ENCODE peak calls at places on chromosome 10, in six cellular contexts. I is SK-N-SH, Z is H1, F is GM12878, V is HepG2, M is GM12891. H is an unnamed sample.

GRCh38 chr10:47165711-47166404 is 134.1 kb upstream of the GDF10 start:
- DNase-seq in I (no peak), Z (no peak), F (no peak), V (no peak), M (no peak), H (no peak)

GRCh38 chr10:127578628-127579305 is 29.7 kb downstream of the NPS start:
- DNase-seq in I (no peak), Z (no peak), F (no peak), V (no peak), M (no peak), H (no peak)

GRCh38 chr10:102781921-102782542 is 38.3 kb downstream of the WBP1L start:
- DNase-seq in I (no peak), Z (no peak), F (no peak), V (no peak), M (no peak), H (no peak)

GRCh38 chr10:47374611-47375536 is 9.2 kb downstream of the ZNF488 start:
- DNase-seq in I (no peak), Z (peak; percentile 26), F (no peak), V (no peak), M (no peak), H (no peak)

GRCh38 chr10:93993782-93994668 is at the start of gene PLCE1:
- DNase-seq in I (peak; percentile 88), Z (peak; percentile 62), F (no peak), V (no peak), M (peak; percentile 39), H (peak; percentile 33)

GRCh38 chr10:122307669-122308486 is 36.8 kb downstream of the BTBD16 start:
- DNase-seq in I (no peak), Z (no peak), F (peak; percentile 31), V (no peak), M (no peak), H (no peak)

GRCh38 chr10:46553238-46554049 is 3.0 kb downstream of the GPRIN2 start:
- DNase-seq in I (no peak), Z (peak; percentile 47), F (no peak), V (no peak), M (peak; percentile 19), H (no peak)

GRCh38 chr10:121605708-121606107 is 7.5 kb upstream of the FGFR2 start:
- DNase-seq in I (no peak), Z (no peak), F (no peak), V (peak; percentile 24), M (no peak), H (no peak)

GRCh38 chr10:79608505-79609375 is 2.0 kb upstream of the SFTPA1 start:
- DNase-seq in I (peak; percentile 66), Z (peak; percentile 80), F (no peak), V (peak; percentile 46), M (peak; percentile 28), H (peak; percentile 21)

GRCh38 chr10:124985162-124985561 is 43.2 kb downstream of the ZRANB1 start:
- DNase-seq in I (no peak), Z (no peak), F (no peak), V (no peak), M (no peak), H (no peak)

GRCh38 chr10:76034236-76035009 is 603.0 kb downstream of the LRMDA start:
- DNase-seq in I (peak; percentile 76), Z (no peak), F (no peak), V (no peak), M (no peak), H (no peak)

GRCh38 chr10:35781643-35782035 is 139.5 kb upstream of the FZD8 start:
- DNase-seq in I (peak; percentile 9), Z (peak; percentile 58), F (no peak), V (peak; percentile 30), M (no peak), H (no peak)

GRCh38 chr10:74103560-74104248 is 46.9 kb downstream of the AP3M1 start:
- DNase-seq in I (peak; percentile 36), Z (no peak), F (no peak), V (no peak), M (peak; percentile 30), H (peak; percentile 27)

GRCh38 chr10:94042001-94042813 is 48.5 kb downstream of the PLCE1 start:
- DNase-seq in I (no peak), Z (no peak), F (peak; percentile 7), V (no peak), M (no peak), H (no peak)

GRCh38 chr10:114271779-114272167 is 32.7 kb downstream of the VWA2 start:
- DNase-seq in I (no peak), Z (no peak), F (no peak), V (no peak), M (no peak), H (no peak)

GRCh38 chr10:131477457-131478205 is 166.1 kb upstream of the TCERG1L start:
- DNase-seq in I (no peak), Z (no peak), F (no peak), V (peak; percentile 25), M (no peak), H (no peak)

DNA sequence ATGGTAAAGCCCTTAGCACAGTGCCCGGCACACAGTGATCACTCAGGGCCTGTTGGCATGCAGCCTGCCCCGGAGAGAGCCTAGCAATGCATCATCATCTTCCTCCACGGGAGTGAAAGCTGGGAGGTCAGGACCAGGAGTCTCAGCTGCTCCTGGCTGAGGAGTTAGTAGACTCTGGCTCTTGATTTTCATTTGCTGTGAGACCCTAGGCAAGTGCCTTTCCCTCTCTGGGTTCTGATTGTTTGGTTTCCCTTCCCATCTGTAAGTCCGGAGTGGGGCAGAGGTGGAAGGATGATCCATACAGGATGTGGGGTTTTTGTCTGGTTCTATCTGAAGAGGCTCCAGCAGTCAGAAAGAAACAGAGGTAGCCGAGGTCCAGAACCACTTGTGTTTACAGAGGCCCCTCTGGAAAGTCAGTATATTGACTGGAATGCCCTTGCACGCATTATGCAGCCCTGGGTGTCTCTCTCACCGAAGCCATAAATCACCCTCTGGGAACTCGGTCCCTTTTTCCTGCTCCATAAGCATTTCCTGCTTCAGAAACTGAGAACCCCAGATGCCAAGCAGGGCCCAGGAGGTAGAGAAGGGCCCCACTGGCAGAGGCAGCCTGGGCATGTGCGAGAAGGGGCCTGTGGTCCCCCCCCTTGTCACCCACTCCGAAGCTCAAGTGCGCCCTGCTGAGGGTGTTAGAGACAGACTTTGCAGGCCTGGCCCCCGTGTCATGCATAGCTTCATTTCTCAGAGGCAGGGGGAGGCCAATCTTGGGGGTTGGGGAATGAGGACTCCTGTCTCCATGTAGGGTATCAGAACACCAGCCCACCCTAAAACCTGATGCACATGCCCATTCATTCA is 8.5 kb downstream of the UNC5B start:
- DNase-seq in I (no peak), Z (no peak), F (no peak), V (no peak), M (no peak), H (no peak)
- TF ChIP-seq TAF1 in I (no peak), Z (no peak), F (no peak), V (no peak), M (no peak), H (no peak)

GRCh38 chr10:84212015-84212414 is 13.3 kb downstream of the LRIT2 start:
- DNase-seq in I (no peak), Z (no peak), F (no peak), V (no peak), M (no peak), H (no peak)

GRCh38 chr10:84214046-84214572 is 11.2 kb downstream of the LRIT2 start:
- DNase-seq in I (no peak), Z (peak; percentile 60), F (no peak), V (no peak), M (no peak), H (no peak)

GRCh38 chr10:84213076-84213475 is 12.3 kb downstream of the LRIT2 start:
- DNase-seq in I (no peak), Z (no peak), F (no peak), V (no peak), M (no peak), H (no peak)

GRCh38 chr10:84216834-84217233 is 8.5 kb downstream of the LRIT2 start:
- DNase-seq in I (no peak), Z (no peak), F (no peak), V (no peak), M (no peak), H (no peak)

GRCh38 chr10:84214612-84215235 is 10.6 kb downstream of the LRIT2 start:
- DNase-seq in I (peak; percentile 52), Z (peak; percentile 84), F (no peak), V (peak; percentile 24), M (peak; percentile 59), H (no peak)
- TF ChIP-seq TAF1 in I (no peak), Z (no peak), F (no peak), V (no peak), M (no peak), H (no peak)

DNA sequence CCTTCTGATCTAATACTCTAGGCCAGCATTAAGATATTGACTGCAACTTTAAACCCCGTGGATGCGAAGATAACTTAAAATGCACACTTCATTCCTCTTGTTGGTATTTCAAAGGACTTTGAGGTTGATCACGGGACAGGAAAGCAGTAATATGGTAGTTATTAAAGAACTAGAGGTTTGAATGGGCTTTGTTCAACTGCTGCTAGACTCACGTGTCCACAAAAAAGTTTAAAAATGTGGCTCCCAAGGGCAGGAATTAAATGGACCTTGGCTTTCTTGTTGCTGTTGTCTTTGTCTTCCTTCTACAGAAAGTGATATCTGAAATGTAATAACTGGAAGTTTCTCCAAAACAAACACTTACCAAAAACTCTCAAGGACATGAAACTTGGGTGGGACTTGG is 186.3 kb downstream of the XPNPEP1 start:
- DNase-seq in I (no peak), Z (no peak), F (no peak), V (no peak), M (no peak), H (no peak)
- TF ChIP-seq TAF1 in I (no peak), Z (no peak), F (no peak), V (no peak), M (no peak), H (no peak)

DNA sequence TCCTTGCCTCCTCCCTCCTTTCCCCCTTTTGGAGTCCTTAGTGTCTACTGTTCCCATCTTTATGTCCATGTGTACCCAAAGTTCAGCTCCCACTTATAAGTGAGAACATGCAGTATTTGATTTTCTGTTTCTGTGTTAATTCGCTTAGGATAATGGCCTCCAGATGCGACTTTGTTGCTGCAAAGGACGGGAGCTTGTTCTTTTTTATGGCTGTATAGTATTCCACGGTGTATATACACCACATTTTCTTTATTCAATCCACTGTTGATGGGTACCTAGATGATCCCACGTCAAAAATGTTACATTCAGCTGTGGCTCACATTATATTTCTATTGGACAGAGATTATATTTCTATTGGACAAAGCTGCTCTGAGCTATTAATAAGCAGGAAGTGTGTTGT is 24.4 kb upstream of the SEPHS1 start:
- DNase-seq in I (no peak), Z (no peak), F (no peak), V (no peak), M (no peak), H (no peak)
- TF ChIP-seq TAF1 in I (no peak), Z (no peak), F (no peak), V (no peak), M (no peak), H (no peak)

DNA sequence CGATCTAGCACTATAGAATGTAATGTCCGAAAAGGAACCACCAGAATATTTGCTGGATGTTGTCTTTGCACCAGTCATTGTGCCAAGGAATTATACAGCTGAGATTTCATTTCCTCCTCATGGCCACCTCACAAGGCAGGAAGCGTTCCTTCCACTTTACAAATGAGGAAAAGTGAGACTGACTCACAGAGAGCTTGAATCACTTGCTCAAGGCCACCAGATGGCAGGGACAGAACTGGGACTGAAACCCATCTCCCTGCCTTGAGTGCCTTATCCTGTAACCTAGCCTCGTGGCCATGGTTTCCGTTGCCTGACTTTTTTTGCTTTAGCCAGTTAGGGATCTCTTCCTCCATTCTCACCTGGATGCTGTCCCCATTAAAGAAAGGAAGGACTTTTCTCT is 44.7 kb upstream of the PDZD8 start:
- DNase-seq in I (no peak), Z (no peak), F (no peak), V (no peak), M (no peak), H (no peak)
- TF ChIP-seq TAF1 in I (no peak), Z (no peak), F (no peak), V (no peak), M (no peak), H (no peak)